ENCODE peak calls at places on chromosome 7, in five cellular contexts. One of them, this sample, is unnamed.

GRCh38 chr7:50037106-50037505 is 55.9 kb downstream of the ZPBP start:
- DNase-seq in K562: no peak
- DNase-seq in IMR-90: no peak
- DNase-seq in SK-N-SH: no peak
- DNase-seq in GM12878: no peak
- DNase-seq in this sample: no peak

GRCh38 chr7:9719303-9719702 is 1254.4 kb upstream of the PHF14 start:
- DNase-seq in K562: no peak
- DNase-seq in IMR-90: no peak
- DNase-seq in SK-N-SH: no peak
- DNase-seq in GM12878: no peak
- DNase-seq in this sample: no peak

GRCh38 chr7:74579800-74580685 is 77.5 kb upstream of the GTF2I start:
- DNase-seq in K562: no peak
- DNase-seq in IMR-90: peak; percentile 36
- DNase-seq in SK-N-SH: no peak
- DNase-seq in GM12878: no peak
- DNase-seq in this sample: peak; percentile 94

GRCh38 chr7:27173412-27174076 is 576 bp downstream of the HOXA10 start:
- DNase-seq in K562: no peak
- DNase-seq in IMR-90: no peak
- DNase-seq in SK-N-SH: peak; percentile 54
- DNase-seq in GM12878: no peak
- DNase-seq in this sample: no peak

GRCh38 chr7:1663857-1664651 is 6.0 kb upstream of the ELFN1 start:
- DNase-seq in K562: peak; percentile 6
- DNase-seq in IMR-90: no peak
- DNase-seq in SK-N-SH: peak; percentile 47
- DNase-seq in GM12878: no peak
- DNase-seq in this sample: no peak

GRCh38 chr7:117217636-117218035 is 105.2 kb downstream of the WNT2 start:
- DNase-seq in K562: no peak
- DNase-seq in IMR-90: peak; percentile 82
- DNase-seq in SK-N-SH: no peak
- DNase-seq in GM12878: no peak
- DNase-seq in this sample: no peak

GRCh38 chr7:118863961-118864360 is 639.5 kb downstream of the ANKRD7 start:
- DNase-seq in K562: no peak
- DNase-seq in IMR-90: no peak
- DNase-seq in SK-N-SH: no peak
- DNase-seq in GM12878: no peak
- DNase-seq in this sample: no peak

GRCh38 chr7:117011419-117012260 is 58.3 kb downstream of the ST7 start:
- DNase-seq in K562: no peak
- DNase-seq in IMR-90: no peak
- DNase-seq in SK-N-SH: no peak
- DNase-seq in GM12878: peak; percentile 92
- DNase-seq in this sample: no peak

GRCh38 chr7:35366167-35367155 is 112.6 kb upstream of the TBX20 start:
- DNase-seq in K562: no peak
- DNase-seq in IMR-90: no peak
- DNase-seq in SK-N-SH: no peak
- DNase-seq in GM12878: no peak
- DNase-seq in this sample: no peak

GRCh38 chr7:19030280-19030679 is 87.2 kb downstream of the TWIST1 start:
- DNase-seq in K562: no peak
- DNase-seq in IMR-90: peak; percentile 35
- DNase-seq in SK-N-SH: no peak
- DNase-seq in GM12878: no peak
- DNase-seq in this sample: no peak

GRCh38 chr7:93375603-93376002 is 143.4 kb downstream of the VPS50 start:
- DNase-seq in K562: no peak
- DNase-seq in IMR-90: no peak
- DNase-seq in SK-N-SH: no peak
- DNase-seq in GM12878: no peak
- DNase-seq in this sample: no peak

GRCh38 chr7:27197137-27198042 is 2.5 kb downstream of the HOXA13 start:
- DNase-seq in K562: no peak
- DNase-seq in IMR-90: no peak
- DNase-seq in SK-N-SH: no peak
- DNase-seq in GM12878: no peak
- DNase-seq in this sample: no peak

GRCh38 chr7:129191272-129191671 is 2.8 kb downstream of the SMO start:
- DNase-seq in K562: no peak
- DNase-seq in IMR-90: no peak
- DNase-seq in SK-N-SH: no peak
- DNase-seq in GM12878: no peak
- DNase-seq in this sample: no peak

GRCh38 chr7:120402368-120402767 is 129.4 kb downstream of the KCND2 start:
- DNase-seq in K562: no peak
- DNase-seq in IMR-90: peak; percentile 0
- DNase-seq in SK-N-SH: no peak
- DNase-seq in GM12878: no peak
- DNase-seq in this sample: no peak

GRCh38 chr7:29255839-29256782 is 61.5 kb downstream of the CHN2 start:
- DNase-seq in K562: no peak
- DNase-seq in IMR-90: no peak
- DNase-seq in SK-N-SH: no peak
- DNase-seq in GM12878: no peak
- DNase-seq in this sample: no peak

GRCh38 chr7:148156248-148156647 is 434.3 kb upstream of the C7orf33 start:
- DNase-seq in K562: no peak
- DNase-seq in IMR-90: peak; percentile 1
- DNase-seq in SK-N-SH: no peak
- DNase-seq in GM12878: no peak
- DNase-seq in this sample: no peak

GRCh38 chr7:25951414-25952276 is 200.4 kb upstream of the NFE2L3 start:
- DNase-seq in K562: peak; percentile 95
- DNase-seq in IMR-90: no peak
- DNase-seq in SK-N-SH: peak; percentile 39
- DNase-seq in GM12878: no peak
- DNase-seq in this sample: no peak

GRCh38 chr7:127367679-127368078 is 24.8 kb downstream of the ZNF800 start:
- DNase-seq in K562: no peak
- DNase-seq in IMR-90: no peak
- DNase-seq in SK-N-SH: no peak
- DNase-seq in GM12878: no peak
- DNase-seq in this sample: no peak

GRCh38 chr7:132145466-132145865 is 430.8 kb downstream of the PLXNA4 start:
- DNase-seq in K562: no peak
- DNase-seq in IMR-90: peak; percentile 34
- DNase-seq in SK-N-SH: no peak
- DNase-seq in GM12878: no peak
- DNase-seq in this sample: no peak

GRCh38 chr7:70630647-70631457 is 501.1 kb upstream of the GALNT17 start:
- DNase-seq in K562: no peak
- DNase-seq in IMR-90: peak; percentile 66
- DNase-seq in SK-N-SH: no peak
- DNase-seq in GM12878: no peak
- DNase-seq in this sample: no peak

GRCh38 chr7:37230221-37230620 is 218.4 kb downstream of the ELMO1 start:
- DNase-seq in K562: peak; percentile 7
- DNase-seq in IMR-90: no peak
- DNase-seq in SK-N-SH: no peak
- DNase-seq in GM12878: no peak
- DNase-seq in this sample: no peak

GRCh38 chr7:139570119-139570518 is 46.6 kb downstream of the CLEC2L start:
- DNase-seq in K562: no peak
- DNase-seq in IMR-90: no peak
- DNase-seq in SK-N-SH: peak; percentile 66
- DNase-seq in GM12878: no peak
- DNase-seq in this sample: no peak

GRCh38 chr7:93160410-93160809 is 12.2 kb upstream of the SAMD9L start:
- DNase-seq in K562: no peak
- DNase-seq in IMR-90: peak; percentile 30
- DNase-seq in SK-N-SH: no peak
- DNase-seq in GM12878: no peak
- DNase-seq in this sample: no peak

GRCh38 chr7:103824251-103824650 is 165.2 kb downstream of the RELN start:
- DNase-seq in K562: no peak
- DNase-seq in IMR-90: no peak
- DNase-seq in SK-N-SH: no peak
- DNase-seq in GM12878: no peak
- DNase-seq in this sample: no peak

GRCh38 chr7:55504093-55504859 is 68.0 kb downstream of the VOPP1 start:
- DNase-seq in K562: no peak
- DNase-seq in IMR-90: peak; percentile 44
- DNase-seq in SK-N-SH: no peak
- DNase-seq in GM12878: no peak
- DNase-seq in this sample: no peak

GRCh38 chr7:4076701-4077294 is 605.3 kb upstream of the FOXK1 start:
- DNase-seq in K562: no peak
- DNase-seq in IMR-90: no peak
- DNase-seq in SK-N-SH: no peak
- DNase-seq in GM12878: no peak
- DNase-seq in this sample: no peak

GRCh38 chr7:132061931-132062330 is 505.5 kb upstream of the PODXL start:
- DNase-seq in K562: no peak
- DNase-seq in IMR-90: peak; percentile 15
- DNase-seq in SK-N-SH: no peak
- DNase-seq in GM12878: no peak
- DNase-seq in this sample: no peak

GRCh38 chr7:103651558-103651957 is 205.6 kb upstream of the SLC26A5 start:
- DNase-seq in K562: no peak
- DNase-seq in IMR-90: no peak
- DNase-seq in SK-N-SH: no peak
- DNase-seq in GM12878: no peak
- DNase-seq in this sample: no peak

GRCh38 chr7:72317335-72317734 is 94.8 kb downstream of the CALN1 start:
- DNase-seq in K562: no peak
- DNase-seq in IMR-90: no peak
- DNase-seq in SK-N-SH: no peak
- DNase-seq in GM12878: no peak
- DNase-seq in this sample: no peak

GRCh38 chr7:106562711-106563366 is 98.1 kb downstream of the CCDC71L start:
- DNase-seq in K562: no peak
- DNase-seq in IMR-90: no peak
- DNase-seq in SK-N-SH: no peak
- DNase-seq in GM12878: no peak
- DNase-seq in this sample: no peak

GRCh38 chr7:98038731-98039130 is 48.7 kb upstream of the OCM2 start:
- DNase-seq in K562: no peak
- DNase-seq in IMR-90: no peak
- DNase-seq in SK-N-SH: no peak
- DNase-seq in GM12878: no peak
- DNase-seq in this sample: no peak

GRCh38 chr7:66666313-66666952 is 37.8 kb downstream of the KCTD7 start:
- DNase-seq in K562: no peak
- DNase-seq in IMR-90: no peak
- DNase-seq in SK-N-SH: peak; percentile 26
- DNase-seq in GM12878: no peak
- DNase-seq in this sample: no peak

GRCh38 chr7:42522227-42522991 is 285.4 kb upstream of the GLI3 start:
- DNase-seq in K562: no peak
- DNase-seq in IMR-90: no peak
- DNase-seq in SK-N-SH: no peak
- DNase-seq in GM12878: no peak
- DNase-seq in this sample: no peak

DNA sequence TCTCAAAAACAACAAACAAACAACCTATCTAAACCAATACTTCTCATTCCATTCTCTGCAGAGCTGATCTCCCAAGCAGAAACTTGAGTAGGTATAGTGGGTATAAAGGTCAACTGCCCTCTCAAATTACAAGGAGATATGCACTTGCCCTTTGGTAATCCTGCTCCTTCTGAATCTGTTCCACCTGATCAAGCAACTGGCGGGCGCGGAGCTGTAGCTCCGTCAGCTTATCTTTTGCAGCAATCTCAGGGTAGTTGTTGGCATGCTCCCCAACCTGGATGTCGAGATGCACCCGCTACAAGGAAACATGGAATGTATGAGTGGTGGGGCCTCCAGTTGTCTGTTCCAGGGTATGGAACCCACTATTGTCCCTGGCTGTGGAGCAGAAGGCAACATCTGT is 1.1 kb downstream of the TMED4 start:
- DNase-seq in K562: no peak
- DNase-seq in IMR-90: no peak
- DNase-seq in SK-N-SH: no peak
- DNase-seq in GM12878: no peak
- DNase-seq in this sample: no peak
- TF ChIP-seq MXI1 in K562: no peak
- TF ChIP-seq MXI1 in IMR-90: no peak
- TF ChIP-seq MXI1 in SK-N-SH: no peak
- TF ChIP-seq MXI1 in GM12878: no peak
- TF ChIP-seq MXI1 in this sample: no peak

GRCh38 chr7:149320313-149321124 is 58.5 kb downstream of the ZNF783 start:
- DNase-seq in K562: peak; percentile 14
- DNase-seq in IMR-90: no peak
- DNase-seq in SK-N-SH: no peak
- DNase-seq in GM12878: no peak
- DNase-seq in this sample: no peak

GRCh38 chr7:149316606-149317005 is 54.6 kb downstream of the ZNF783 start:
- DNase-seq in K562: no peak
- DNase-seq in IMR-90: no peak
- DNase-seq in SK-N-SH: no peak
- DNase-seq in GM12878: no peak
- DNase-seq in this sample: no peak

GRCh38 chr7:149321978-149322541 is 60.1 kb downstream of the ZNF783 start:
- DNase-seq in K562: no peak
- DNase-seq in IMR-90: peak; percentile 21
- DNase-seq in SK-N-SH: no peak
- DNase-seq in GM12878: no peak
- DNase-seq in this sample: no peak

GRCh38 chr7:149317986-149318672 is 56.1 kb downstream of the ZNF783 start:
- DNase-seq in K562: peak; percentile 68
- DNase-seq in IMR-90: no peak
- DNase-seq in SK-N-SH: no peak
- DNase-seq in GM12878: no peak
- DNase-seq in this sample: no peak

DNA sequence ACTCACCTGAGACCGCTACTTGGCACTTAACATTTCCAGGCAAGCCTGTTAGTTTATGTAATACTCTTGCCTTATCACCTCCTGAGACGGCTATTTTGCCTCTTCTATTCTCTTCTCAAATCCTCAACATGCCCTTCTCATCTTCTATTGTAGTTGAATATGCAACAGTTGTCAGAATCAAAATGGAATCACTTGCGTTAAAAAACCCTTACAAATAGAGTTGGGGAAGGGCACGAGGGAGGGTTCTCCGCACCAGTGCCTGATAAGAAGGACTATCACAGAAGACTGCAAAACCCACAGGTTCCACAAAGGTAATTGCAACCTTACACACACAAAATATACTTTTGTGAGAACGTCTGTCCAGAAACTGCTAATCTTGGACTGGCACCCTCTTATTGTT is 57.4 kb downstream of the ZNF783 start:
- DNase-seq in K562: no peak
- DNase-seq in IMR-90: no peak
- DNase-seq in SK-N-SH: no peak
- DNase-seq in GM12878: no peak
- DNase-seq in this sample: no peak
- TF ChIP-seq MXI1 in K562: no peak
- TF ChIP-seq MXI1 in IMR-90: no peak
- TF ChIP-seq MXI1 in SK-N-SH: no peak
- TF ChIP-seq MXI1 in GM12878: no peak
- TF ChIP-seq MXI1 in this sample: no peak

GRCh38 chr7:107687656-107688055 is 27.0 kb downstream of the SLC26A4 start:
- DNase-seq in K562: no peak
- DNase-seq in IMR-90: peak; percentile 51
- DNase-seq in SK-N-SH: no peak
- DNase-seq in GM12878: no peak
- DNase-seq in this sample: no peak
- TF ChIP-seq MXI1 in K562: no peak
- TF ChIP-seq MXI1 in IMR-90: no peak
- TF ChIP-seq MXI1 in SK-N-SH: no peak
- TF ChIP-seq MXI1 in GM12878: no peak
- TF ChIP-seq MXI1 in this sample: no peak

GRCh38 chr7:24381919-24382505 is 98.0 kb downstream of the NPY start:
- DNase-seq in K562: peak; percentile 23
- DNase-seq in IMR-90: no peak
- DNase-seq in SK-N-SH: peak; percentile 74
- DNase-seq in GM12878: no peak
- DNase-seq in this sample: peak; percentile 8
- TF ChIP-seq MXI1 in K562: no peak
- TF ChIP-seq MXI1 in IMR-90: no peak
- TF ChIP-seq MXI1 in SK-N-SH: peak; percentile 33
- TF ChIP-seq MXI1 in GM12878: no peak
- TF ChIP-seq MXI1 in this sample: no peak

This sample was measured in HepG2.